ENCODE peak calls at places on chromosomes 11 and 22, in five cellular contexts. V is H1, X is HCT116, Q is K562, S is SK-N-SH. K is an unnamed sample.

GRCh38 chr11:99117603-99118002 is 96.9 kb downstream of the CNTN5 start:
- DNase-seq in Q (no peak), V (no peak), S (no peak), X (no peak), K (no peak)

GRCh38 chr22:40312050-40312449 is 34.2 kb upstream of the ADSL start:
- DNase-seq in Q (no peak), S (no peak), X (no peak), V (no peak), K (no peak)

GRCh38 chr11:9089061-9089460 is 2.3 kb downstream of the SCUBE2 start:
- DNase-seq in Q (no peak), X (no peak), V (no peak), S (no peak), K (peak)

GRCh38 chr11:129458756-129459535 is 83.3 kb downstream of the BARX2 start:
- DNase-seq in V (no peak), Q (no peak), X (no peak), S (no peak), K (no peak)

GRCh38 chr11:66962247-66962646 is 4.1 kb upstream of the PC start:
- DNase-seq in V (no peak), Q (no peak), S (no peak), X (no peak), K (no peak)

GRCh38 chr11:1307163-1307870 is 2.1 kb downstream of the TOLLIP start:
- DNase-seq in S (no peak), X (no peak), V (peak), Q (no peak), K (no peak)

GRCh38 chr11:72856065-72856464 is 41.9 kb downstream of the ATG16L2 start:
- DNase-seq in V (no peak), S (no peak), Q (no peak), X (no peak), K (no peak)

GRCh38 chr11:113474362-113475159 is 637 bp downstream of the DRD2 start:
- DNase-seq in S (peak), V (peak), X (no peak), Q (peak), K (peak)

GRCh38 chr11:32891657-32892354 is 805 bp upstream of the QSER1 start:
- DNase-seq in X (no peak), Q (peak), V (no peak), S (no peak), K (no peak)

GRCh38 chr11:93238956-93239355 is 41.2 kb upstream of the SLC36A4 start:
- DNase-seq in X (no peak), Q (no peak), V (no peak), S (no peak), K (no peak)

GRCh38 chr22:44091021-44091721 is 67.1 kb downstream of the PARVB start:
- DNase-seq in Q (no peak), X (peak), V (no peak), S (peak), K (peak)

GRCh38 chr22:42939941-42940653 is 74.9 kb downstream of the PACSIN2 start:
- DNase-seq in X (peak), Q (no peak), S (no peak), V (no peak), K (peak)

GRCh38 chr22:20440637-20441591 is 3.3 kb upstream of the SCARF2 start:
- DNase-seq in V (no peak), X (no peak), Q (no peak), S (no peak), K (no peak)

GRCh38 chr11:117794144-117794543 is 2.9 kb downstream of the DSCAML1 start:
- DNase-seq in V (no peak), X (no peak), S (no peak), Q (no peak), K (no peak)

GRCh38 chr11:61783717-61784505 is 8.5 kb downstream of the TMEM258 start:
- DNase-seq in S (no peak), Q (no peak), V (no peak), X (no peak), K (no peak)

GRCh38 chr22:23279781-23280180 is 99.5 kb downstream of the BCR start:
- DNase-seq in Q (peak), S (no peak), V (no peak), X (no peak), K (no peak)

GRCh38 chr22:37425800-37426531 is 1.3 kb downstream of the ELFN2 start:
- DNase-seq in X (no peak), V (peak), S (no peak), Q (no peak), K (no peak)

GRCh38 chr11:106524446-106524845 is 447.0 kb downstream of the AASDHPPT start:
- DNase-seq in X (no peak), V (no peak), S (no peak), Q (no peak), K (no peak)

GRCh38 chr11:69337211-69337721 is 43.3 kb downstream of the MYEOV start:
- DNase-seq in S (no peak), Q (no peak), X (no peak), V (no peak), K (no peak)

GRCh38 chr11:68020575-68020974 is 9.9 kb upstream of the NDUFS8 start:
- DNase-seq in S (peak), V (peak), Q (no peak), X (no peak), K (peak)

GRCh38 chr22:45910928-45911467 is 66.0 kb downstream of the WNT7B start:
- DNase-seq in X (no peak), S (no peak), Q (no peak), V (no peak), K (no peak)

GRCh38 chr11:129951201-129951882 is 51.3 kb downstream of the PRDM10 start:
- DNase-seq in X (no peak), S (no peak), V (no peak), Q (no peak), K (peak)

GRCh38 chr11:126573325-126574076 is 218.0 kb downstream of the ST3GAL4 start:
- DNase-seq in S (no peak), Q (peak), X (no peak), V (no peak), K (no peak)

GRCh38 chr22:44623771-44624510 is 78.1 kb upstream of the PRR5 start:
- DNase-seq in V (peak), Q (peak), S (no peak), X (no peak), K (peak)

GRCh38 chr22:38028344-38029130 is 28.7 kb upstream of the PICK1 start:
- DNase-seq in Q (no peak), S (no peak), X (no peak), V (no peak), K (no peak)

GRCh38 chr22:38504731-38505594 is 1.1 kb downstream of the DDX17 start:
- DNase-seq in X (no peak), Q (peak), V (no peak), S (peak), K (no peak)

GRCh38 chr11:1831338-1832180 is 3.2 kb upstream of the SYT8 start:
- DNase-seq in X (no peak), V (no peak), S (no peak), Q (no peak), K (no peak)

GRCh38 chr11:100640071-100640470 is 47.0 kb upstream of the ARHGAP42 start:
- DNase-seq in V (no peak), S (no peak), Q (no peak), X (no peak), K (no peak)

GRCh38 chr11:106311531-106312230 is 234.2 kb downstream of the AASDHPPT start:
- DNase-seq in Q (no peak), X (no peak), V (no peak), S (no peak), K (no peak)

GRCh38 chr11:13339196-13340153 is 61.9 kb downstream of the BMAL1 start:
- DNase-seq in Q (peak), X (no peak), S (no peak), V (no peak), K (no peak)

GRCh38 chr22:39808087-39808486 is 85.5 kb downstream of the ENTHD1 start:
- DNase-seq in V (peak), X (peak), Q (peak), S (peak), K (no peak)

GRCh38 chr22:47030881-47031627 is 268.6 kb downstream of the TBC1D22A start:
- DNase-seq in X (no peak), Q (no peak), V (no peak), S (no peak), K (no peak)
- TF ChIP-seq JUND in X (no peak), Q (no peak), V (no peak), S (no peak), K (no peak)

DNA sequence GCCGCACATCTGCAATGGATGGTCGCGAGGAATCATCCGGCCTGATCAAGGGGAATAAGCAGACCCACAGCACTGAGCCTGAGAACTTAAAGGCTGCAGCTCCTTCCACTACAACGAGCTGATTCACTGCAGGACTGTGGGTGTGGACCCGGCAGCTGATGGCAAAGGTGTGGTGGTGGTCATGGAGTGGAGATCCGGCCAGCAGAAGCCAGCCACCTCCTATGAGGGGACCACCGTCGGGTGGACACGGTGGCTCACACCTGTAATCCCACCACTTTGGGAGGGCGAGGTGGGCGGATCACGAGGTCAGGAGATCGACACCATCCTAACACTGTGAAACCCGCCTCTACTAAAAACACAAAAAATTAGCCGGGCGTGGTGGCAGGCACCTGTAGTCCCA is 66.4 kb downstream of the DGCR2 start:
- DNase-seq in V (no peak), S (peak), X (no peak), Q (no peak), K (no peak)
- TF ChIP-seq JUND in V (no peak), S (no peak), X (no peak), Q (no peak), K (no peak)

GRCh38 chr22:26170795-26171194 is 1.5 kb downstream of the SEZ6L start:
- DNase-seq in V (peak), X (no peak), Q (peak), S (peak), K (peak)
- TF ChIP-seq JUND in V (no peak), X (no peak), Q (no peak), S (no peak), K (no peak)

DNA sequence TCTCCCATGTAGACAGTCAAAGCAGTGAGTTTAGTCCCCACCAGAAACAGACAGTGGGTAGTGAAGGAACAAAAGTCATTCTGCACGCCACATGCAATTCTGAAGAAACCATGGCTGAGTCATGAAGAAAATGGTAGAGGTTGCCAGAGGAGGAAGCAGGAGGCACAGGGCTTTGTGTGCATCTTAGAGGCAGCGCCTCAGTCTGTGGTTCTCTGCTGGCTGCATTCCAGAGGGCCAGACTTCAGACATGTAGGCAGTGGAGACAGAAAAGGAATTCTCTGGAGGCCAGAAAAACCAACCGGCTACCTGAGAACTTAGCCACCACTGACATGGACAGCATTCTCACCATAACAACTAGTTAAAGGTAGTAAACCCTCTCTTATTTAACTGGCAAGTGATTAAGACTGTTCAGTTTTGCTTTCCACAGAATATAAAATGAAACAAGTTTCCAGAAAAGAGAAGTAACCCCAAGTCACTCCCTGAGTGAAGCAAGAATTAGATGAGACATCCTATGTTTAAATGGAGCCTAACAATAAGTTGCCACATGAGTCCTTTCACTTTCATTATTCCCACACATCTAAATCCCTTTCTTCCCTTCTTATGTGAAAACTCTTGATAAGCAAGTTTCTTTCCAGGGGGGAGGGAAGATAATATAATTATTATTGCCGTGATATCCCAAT is 556.1 kb downstream of the SOX6 start:
- DNase-seq in V (no peak), S (no peak), Q (no peak), X (no peak), K (no peak)
- TF ChIP-seq JUND in V (no peak), S (no peak), Q (no peak), X (no peak), K (no peak)

GRCh38 chr11:78406568-78407196 is 10.9 kb downstream of the GAB2 start:
- DNase-seq in X (no peak), S (no peak), V (no peak), Q (no peak), K (no peak)
- TF ChIP-seq JUND in X (no peak), S (no peak), V (no peak), Q (no peak), K (no peak)

GRCh38 chr11:85682330-85683305 is 3.4 kb downstream of the CCDC89 start:
- DNase-seq in V (no peak), X (no peak), Q (peak), S (peak), K (no peak)
- TF ChIP-seq JUND in V (no peak), X (no peak), Q (no peak), S (no peak), K (no peak)

GRCh38 chr22:49018601-49019000 is 809.1 kb downstream of the BRD1 start:
- DNase-seq in X (no peak), Q (no peak), V (peak), S (no peak), K (no peak)
- TF ChIP-seq JUND in X (no peak), Q (no peak), V (no peak), S (no peak), K (no peak)

K was measured in T47D.